ENCODE peak calls at places on chromosomes 6 and 20, in seven cellular contexts. M, U, J, E, K, X and B are unnamed samples. For H3K4me1, the result is how much of the 10 kb centered on the place peaks cover.

GRCh38 chr6:148383658-148384417 is 41.2 kb downstream of the SASH1 start:
- DNase-seq in X (no peak), M (no peak), U (no peak), J (no peak), K (no peak), E (no peak), B (no peak)

GRCh38 chr6:105681061-105681460 is 278.2 kb upstream of the PREP start:
- DNase-seq in K (no peak), U (no peak), J (no peak), X (no peak), M (no peak), E (no peak), B (no peak)

GRCh38 chr6:51182884-51183283 is 364.2 kb downstream of the TFAP2B start:
- DNase-seq in M (no peak), J (no peak), X (no peak), K (no peak), E (no peak), U (no peak), B (no peak)

GRCh38 chr6:106256201-106256968 is 69.2 kb downstream of the ATG5 start:
- DNase-seq in M (no peak), X (no peak), J (no peak), U (no peak), K (no peak), E (no peak), B (no peak)

GRCh38 chr6:92507552-92507951 is 911.8 kb downstream of the EPHA7 start:
- DNase-seq in U (no peak), M (no peak), K (no peak), E (no peak), J (no peak), X (no peak), B (no peak)

GRCh38 chr6:143054329-143054728 is 6.4 kb upstream of the AIG1 start:
- DNase-seq in E (no peak), U (no peak), J (no peak), K (no peak), X (no peak), M (no peak), B (no peak)

GRCh38 chr6:85429346-85429745 is 20.5 kb upstream of the NT5E start:
- DNase-seq in E (no peak), K (no peak), X (no peak), U (no peak), M (no peak), J (no peak), B (no peak)

GRCh38 chr6:2693191-2693590 is 57.5 kb downstream of the MYLK4 start:
- DNase-seq in U (no peak), J (no peak), M (no peak), E (no peak), X (no peak), K (no peak), B (no peak)

GRCh38 chr6:119328866-119329806 is 20.4 kb downstream of the MAN1A1 start:
- DNase-seq in U (no peak), E (no peak), X (no peak), K (no peak), J (no peak), M (no peak), B (no peak)
- H3K4me1 ChIP-seq in U (under half), E (under half), X (under half), K (under half), J (under half), M (under half), B (under half)

GRCh38 chr6:35596448-35597442 is 84.0 kb upstream of the TULP1 start:
- DNase-seq in U (no peak), K (no peak), E (no peak), M (no peak), X (no peak), J (no peak), B (no peak)
- H3K4me1 ChIP-seq in U (under half), K (half or more), E (half or more), M (half or more), X (half or more), J (half or more), B (under half)

GRCh38 chr6:34145161-34146020 is 496 bp downstream of the GRM4 start:
- DNase-seq in J (no peak), X (peak), M (peak), U (no peak), E (no peak), K (no peak), B (peak)

GRCh38 chr6:34144581-34145160 is 1.2 kb downstream of the GRM4 start:
- DNase-seq in K (no peak), M (peak), X (no peak), U (no peak), J (no peak), E (no peak), B (no peak)

GRCh38 chr6:34146801-34147592 is 1.1 kb upstream of the GRM4 start:
- DNase-seq in M (peak), X (no peak), U (no peak), J (peak), E (no peak), K (no peak), B (no peak)

GRCh38 chr6:34147906-34148701 is 2.2 kb upstream of the GRM4 start:
- DNase-seq in E (no peak), X (no peak), K (no peak), J (peak), M (peak), U (no peak), B (no peak)

DNA sequence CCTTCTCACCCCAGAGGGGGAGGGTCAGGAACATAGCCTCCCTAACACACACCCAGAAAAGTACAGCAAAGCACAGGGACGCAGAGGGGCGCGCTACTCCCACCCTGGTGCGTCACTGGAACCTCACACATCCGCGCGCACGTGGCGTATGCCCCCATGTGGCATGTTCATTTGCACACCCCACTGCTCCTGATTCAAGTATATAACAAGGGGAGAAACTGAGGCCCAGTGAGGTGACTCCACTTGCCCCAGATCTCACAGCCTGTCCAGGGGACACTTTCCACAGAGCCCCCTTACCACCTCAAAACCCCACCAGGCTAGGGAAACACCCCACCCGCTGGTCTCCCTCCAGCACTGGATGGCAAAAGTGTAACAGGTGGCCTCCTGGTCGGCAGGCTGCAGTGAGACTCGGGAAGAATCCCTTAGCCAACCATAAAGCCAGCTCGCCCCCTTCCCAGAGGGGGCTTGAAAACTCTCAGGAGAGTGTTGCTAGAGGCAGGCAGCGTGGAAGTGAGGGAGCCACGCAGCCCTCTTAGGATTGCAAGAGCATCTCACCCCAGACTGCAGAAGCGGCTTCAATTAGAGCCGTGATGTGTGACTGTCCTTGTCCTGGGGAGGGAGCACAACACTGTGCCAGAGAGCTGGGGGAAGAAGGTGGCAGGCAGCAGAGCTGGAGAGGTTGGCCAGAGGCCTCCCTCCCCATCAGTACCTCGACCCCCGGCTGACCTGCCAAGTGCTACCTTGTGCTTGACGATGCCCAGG is at the start of gene GRM4:
- DNase-seq in E (no peak), X (no peak), K (no peak), M (peak), U (no peak), J (no peak), B (no peak)
- H3K4me1 ChIP-seq in E (under half), X (under half), K (under half), M (under half), U (under half), J (under half), B (under half)

DNA sequence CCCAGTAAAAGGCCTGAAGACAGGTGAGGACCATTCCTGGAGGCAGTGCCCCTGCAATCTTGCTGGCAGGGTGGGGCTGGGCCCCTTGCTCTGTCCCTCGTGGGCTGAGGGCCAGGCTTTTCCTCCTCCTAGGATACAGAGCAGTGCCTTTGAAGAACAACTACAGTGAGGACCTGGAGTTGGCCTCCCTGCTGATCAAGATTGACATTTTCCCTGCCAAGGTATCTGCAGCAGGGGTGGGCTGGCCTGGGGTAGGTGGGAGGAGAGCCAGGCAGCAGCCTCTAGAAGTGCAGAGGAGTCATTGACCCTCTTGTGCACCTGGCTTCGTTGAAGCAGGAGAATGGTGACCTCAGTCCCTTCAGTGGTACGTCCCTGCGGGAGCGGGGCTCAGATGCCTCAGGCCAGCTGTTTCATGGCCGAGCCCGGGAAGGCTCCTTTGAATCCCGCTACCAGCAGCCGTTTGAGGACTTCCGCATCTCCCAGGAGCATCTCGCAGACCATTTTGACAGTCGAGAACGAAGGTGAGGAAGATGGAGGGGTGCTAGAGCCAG is 36.5 kb downstream of the PLCG1 start:
- DNase-seq in E (no peak), J (peak), M (no peak), X (no peak), U (peak), K (no peak), B (no peak)
- H3K4me1 ChIP-seq in E (half or more), J (half or more), M (under half), X (under half), U (under half), K (under half), B (under half)

DNA sequence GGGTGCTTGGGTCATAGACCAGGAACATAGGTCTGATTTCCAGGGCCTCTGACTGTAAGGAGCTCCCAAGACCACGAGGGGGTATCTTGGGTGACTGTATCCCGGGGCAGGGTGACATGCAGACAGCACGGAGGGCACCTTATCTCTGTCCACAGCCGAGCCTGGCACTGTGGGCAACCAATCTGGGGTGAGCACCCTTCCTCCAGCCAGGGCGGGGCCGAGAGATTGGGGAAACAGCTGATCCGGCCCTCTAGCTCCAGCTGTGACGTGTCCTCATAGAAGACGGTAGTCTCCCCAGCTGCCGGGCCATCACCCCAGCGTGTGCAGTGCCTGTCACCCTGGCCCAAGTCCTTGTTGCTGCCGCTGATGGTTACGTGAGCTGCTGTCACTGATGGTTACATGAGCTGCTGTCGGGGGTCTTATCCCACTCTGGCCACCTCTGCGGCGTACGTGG is 139.6 kb upstream of the RNF24 start:
- DNase-seq in M (peak), U (no peak), J (no peak), K (no peak), X (no peak), E (no peak), B (no peak)
- H3K4me1 ChIP-seq in M (under half), U (under half), J (under half), K (under half), X (under half), E (under half), B (under half)

DNA sequence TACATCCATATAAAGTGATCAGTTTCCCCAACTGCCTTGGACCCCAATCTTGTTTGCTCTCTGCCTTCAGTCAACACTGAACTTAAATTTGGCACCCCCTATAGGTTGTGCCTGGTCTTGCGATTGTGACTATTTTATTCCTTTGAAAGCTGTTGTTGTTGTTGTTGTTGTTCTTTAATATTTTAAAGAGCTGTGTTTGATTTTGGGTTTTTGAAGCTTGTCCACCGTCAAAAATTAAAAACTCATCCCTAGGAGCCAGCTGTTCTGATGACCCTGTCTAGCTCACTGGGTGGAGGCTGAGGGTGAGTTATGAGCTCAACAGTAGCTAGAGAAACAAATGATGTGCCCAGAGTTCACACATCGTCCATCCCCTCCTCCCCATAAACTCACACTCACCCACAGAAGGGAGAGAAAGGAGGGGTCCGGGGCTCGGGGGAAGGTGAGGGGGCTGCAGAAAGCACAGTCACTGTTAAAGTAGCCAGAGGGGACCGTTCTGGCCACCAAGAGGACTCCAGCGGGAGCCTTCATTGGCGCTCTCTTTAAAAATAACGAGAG is 4.0 kb downstream of the SIM1 start:
- DNase-seq in U (no peak), K (no peak), M (no peak), X (no peak), J (no peak), E (no peak), B (no peak)
- H3K4me1 ChIP-seq in U (under half), K (under half), M (under half), X (under half), J (under half), E (under half), B (under half)